ENCODE peak calls at places on chromosome 1, in six cellular contexts. R is CD8-positive, alpha-beta memory T cell; L is renal cortical epithelial cell; S is fibroblast of pulmonary artery; H is ecto neural progenitor cell; Y is activated T-cell treated with anti-CD3 and anti-CD28 coated beads for 1 hour. A is an unnamed sample.

GRCh38 chr1:18638818-18639193 is 8.2 kb downstream of the PAX7 start:
- DNase-seq in R (no peak), L (no peak), S (no peak), H (no peak), Y (no peak), A (no peak)

GRCh38 chr1:13809461-13810159 is 109.6 kb downstream of the PRDM2 start:
- DNase-seq in R (peak), L (no peak), S (no peak), H (no peak), Y (no peak), A (peak)

GRCh38 chr1:93993731-93994130 is 84.5 kb upstream of the GCLM start:
- DNase-seq in R (no peak), L (no peak), S (no peak), H (no peak), Y (no peak), A (no peak)

GRCh38 chr1:108624069-108624468 is 36.8 kb downstream of the HENMT1 start:
- DNase-seq in R (no peak), L (no peak), S (no peak), H (no peak), Y (no peak), A (peak)

GRCh38 chr1:42168798-42169197 is 4.3 kb upstream of the GUCA2A start:
- DNase-seq in R (no peak), L (no peak), S (no peak), H (no peak), Y (no peak), A (no peak)

GRCh38 chr1:43354936-43355335 is 3.8 kb upstream of the CDC20 start:
- DNase-seq in R (no peak), L (no peak), S (no peak), H (no peak), Y (no peak), A (no peak)

GRCh38 chr1:47424336-47424982 is 8.4 kb downstream of the FOXE3 start:
- DNase-seq in R (no peak), L (peak), S (peak), H (peak), Y (no peak), A (peak)

GRCh38 chr1:48309564-48310082 is 87.1 kb downstream of the SLC5A9 start:
- DNase-seq in R (no peak), L (peak), S (no peak), H (no peak), Y (no peak), A (no peak)

GRCh38 chr1:59768752-59769411 is 45.9 kb upstream of the HOOK1 start:
- DNase-seq in R (no peak), L (peak), S (no peak), H (no peak), Y (no peak), A (no peak)

GRCh38 chr1:234926574-234927311 is 201.9 kb downstream of the TOMM20 start:
- DNase-seq in R (no peak), L (no peak), S (no peak), H (peak), Y (no peak), A (peak)

GRCh38 chr1:94949681-94950661 is 23.1 kb upstream of the CNN3 start:
- DNase-seq in R (no peak), L (peak), S (peak), H (no peak), Y (no peak), A (no peak)

GRCh38 chr1:218536311-218536710 is 191.2 kb downstream of the TGFB2 start:
- DNase-seq in R (no peak), L (peak), S (no peak), H (no peak), Y (no peak), A (no peak)

GRCh38 chr1:28123461-28123961 is 35.1 kb upstream of the EYA3 start:
- DNase-seq in R (no peak), L (peak), S (peak), H (no peak), Y (no peak), A (peak)

GRCh38 chr1:107326823-107327445 is 186.1 kb downstream of the NTNG1 start:
- DNase-seq in R (no peak), L (no peak), S (no peak), H (no peak), Y (no peak), A (peak)

GRCh38 chr1:230754831-230755230 is 7.6 kb downstream of the CAPN9 start:
- DNase-seq in R (no peak), L (peak), S (no peak), H (no peak), Y (no peak), A (no peak)

GRCh38 chr1:23148084-23148483 is 20.6 kb downstream of the LUZP1 start:
- DNase-seq in R (no peak), L (no peak), S (no peak), H (no peak), Y (no peak), A (no peak)

GRCh38 chr1:54069792-54070548 is 16.6 kb downstream of the TCEANC2 start:
- DNase-seq in R (no peak), L (peak), S (peak), H (no peak), Y (no peak), A (peak)

GRCh38 chr1:87170151-87170550 is 158.5 kb upstream of the LMO4 start:
- DNase-seq in R (no peak), L (no peak), S (peak), H (no peak), Y (no peak), A (no peak)